ENCODE peak calls at places on chromosomes 2 and 18, in nine cellular contexts. F is lower leg skin; C is cardiac fibroblast; I is amniotic epithelial cell; M is stimulated activated CD8-positive, alpha-beta memory T cell treated with anti-CD3 and anti-CD28 coated beads, Interleukin-7, amount 100 ng/mL, for 24 hours; P is mucosa of descending colon; V is A549; D is activated T-cell treated with anti-CD3 and anti-CD28 coated beads for 4 hours; G is activated CD4-positive, alpha-beta T cell treated with anti-CD3 and anti-CD28 coated beads, Interleukin-2, amount 50 U/mL, for 24 hours. B is an unnamed sample.
A peak's percentile ranks its signal among the peaks of the same experiment; 100 is the strongest.

GRCh38 chr2:230068658-230069080 is at the start of gene SLC16A14:
- DNase-seq in M (no peak), F (no peak), C (peak; percentile 61), P (peak; percentile 53), G (no peak), V (peak; percentile 63), D (no peak), I (peak; percentile 24), B (no peak)

GRCh38 chr2:34308140-34308539 is 709.0 kb upstream of the FAM98A start:
- DNase-seq in F (no peak), G (no peak), P (no peak), M (no peak), C (no peak), I (no peak), V (no peak), D (no peak), B (no peak)

GRCh38 chr18:10386956-10387355 is 67.5 kb upstream of the APCDD1 start:
- DNase-seq in M (no peak), C (no peak), P (no peak), F (no peak), V (no peak), I (peak; percentile 20), D (no peak), G (no peak), B (no peak)

GRCh38 chr2:20164061-20164733 is 60.7 kb downstream of the SDC1 start:
- DNase-seq in M (no peak), I (peak; percentile 37), D (no peak), P (no peak), F (no peak), V (peak; percentile 64), G (no peak), C (no peak), B (no peak)

GRCh38 chr2:26618611-26619010 is 22.6 kb downstream of the CIB4 start:
- DNase-seq in F (no peak), P (no peak), I (no peak), D (no peak), G (no peak), V (no peak), C (no peak), M (no peak), B (no peak)

GRCh38 chr2:239716536-239717318 is 308.4 kb downstream of the NDUFA10 start:
- DNase-seq in P (no peak), G (no peak), I (no peak), D (no peak), F (peak; percentile 63), M (no peak), C (peak; percentile 7), V (no peak), B (no peak)

GRCh38 chr2:33318456-33318855 is 158.0 kb upstream of the RASGRP3 start:
- DNase-seq in D (no peak), G (no peak), V (no peak), I (no peak), M (no peak), P (no peak), C (no peak), F (no peak), B (no peak)

GRCh38 chr2:191245046-191245868 is at the start of gene MYO1B:
- DNase-seq in F (no peak), V (peak; percentile 89), D (peak; percentile 22), C (peak; percentile 86), P (peak; percentile 86), G (peak; percentile 22), I (peak; percentile 79), M (no peak), B (peak; percentile 10)

GRCh38 chr18:69590150-69590549 is 189.5 kb downstream of the DOK6 start:
- DNase-seq in V (no peak), I (peak; percentile 76), M (no peak), G (no peak), C (peak; percentile 1), F (no peak), D (no peak), P (no peak), B (no peak)

GRCh38 chr2:10279472-10279870 is 23.2 kb upstream of the HPCAL1 start:
- DNase-seq in V (no peak), D (no peak), P (no peak), I (no peak), C (no peak), G (no peak), F (no peak), M (no peak), B (no peak)

GRCh38 chr2:241914542-241914941 is 45.0 kb downstream of the RTP5 start:
- DNase-seq in D (no peak), G (no peak), I (no peak), F (no peak), V (no peak), P (no peak), M (no peak), C (no peak), B (no peak)

GRCh38 chr2:240220371-240220770 is 79.9 kb upstream of the OTOS start:
- DNase-seq in V (peak; percentile 43), I (peak; percentile 89), C (peak; percentile 69), M (no peak), D (no peak), P (no peak), G (no peak), F (no peak), B (no peak)

B was measured in D721Med.